ENCODE peak calls at places on chromosomes 3 and 15, in seven cellular contexts. One of them, this sample, is unnamed.
A peak's percentile ranks its signal among the peaks of the same experiment; 100 is the strongest.

GRCh38 chr3:144875251-144875650 is 903.6 kb downstream of the DIPK2A start:
- DNase-seq in neural crest cell: no peak
- DNase-seq in GM20000: no peak
- DNase-seq in neural progenitor cell: no peak
- DNase-seq in brain microvascular endothelial cell: no peak
- DNase-seq in mesothelial cell of epicardium: no peak
- DNase-seq in K562: no peak
- DNase-seq in this sample: no peak

GRCh38 chr3:64548200-64548889 is 139.5 kb downstream of the ADAMTS9 start:
- DNase-seq in neural crest cell: no peak
- DNase-seq in GM20000: no peak
- DNase-seq in neural progenitor cell: no peak
- DNase-seq in brain microvascular endothelial cell: no peak
- DNase-seq in mesothelial cell of epicardium: no peak
- DNase-seq in K562: no peak
- DNase-seq in this sample: no peak

GRCh38 chr3:37730383-37730782 is 131.3 kb upstream of the CTDSPL start:
- DNase-seq in neural crest cell: no peak
- DNase-seq in GM20000: no peak
- DNase-seq in neural progenitor cell: no peak
- DNase-seq in brain microvascular endothelial cell: no peak
- DNase-seq in mesothelial cell of epicardium: no peak
- DNase-seq in K562: no peak
- DNase-seq in this sample: no peak

GRCh38 chr3:114484895-114485294 is 191.1 kb downstream of the TIGIT start:
- DNase-seq in neural crest cell: no peak
- DNase-seq in GM20000: no peak
- DNase-seq in neural progenitor cell: no peak
- DNase-seq in brain microvascular endothelial cell: no peak
- DNase-seq in mesothelial cell of epicardium: no peak
- DNase-seq in K562: no peak
- DNase-seq in this sample: no peak

GRCh38 chr15:64693134-64693533 is 82.3 kb downstream of the RBPMS2 start:
- DNase-seq in neural crest cell: no peak
- DNase-seq in GM20000: no peak
- DNase-seq in neural progenitor cell: no peak
- DNase-seq in brain microvascular endothelial cell: peak; percentile 83
- DNase-seq in mesothelial cell of epicardium: no peak
- DNase-seq in K562: no peak
- DNase-seq in this sample: no peak

GRCh38 chr3:81962396-81962795 is 201.0 kb upstream of the GBE1 start:
- DNase-seq in neural crest cell: no peak
- DNase-seq in GM20000: no peak
- DNase-seq in neural progenitor cell: no peak
- DNase-seq in brain microvascular endothelial cell: no peak
- DNase-seq in mesothelial cell of epicardium: no peak
- DNase-seq in K562: no peak
- DNase-seq in this sample: no peak

GRCh38 chr3:4464579-4464978 is 2.5 kb downstream of the SUMF1 start:
- DNase-seq in neural crest cell: no peak
- DNase-seq in GM20000: no peak
- DNase-seq in neural progenitor cell: no peak
- DNase-seq in brain microvascular endothelial cell: no peak
- DNase-seq in mesothelial cell of epicardium: no peak
- DNase-seq in K562: no peak
- DNase-seq in this sample: no peak

GRCh38 chr3:49132437-49133225 is at the start of gene LAMB2:
- DNase-seq in neural crest cell: peak; percentile 65
- DNase-seq in GM20000: no peak
- DNase-seq in neural progenitor cell: peak; percentile 89
- DNase-seq in brain microvascular endothelial cell: peak; percentile 67
- DNase-seq in mesothelial cell of epicardium: no peak
- DNase-seq in K562: peak; percentile 69
- DNase-seq in this sample: no peak

GRCh38 chr3:110974902-110975301 is 96.7 kb upstream of the NECTIN3 start:
- DNase-seq in neural crest cell: no peak
- DNase-seq in GM20000: no peak
- DNase-seq in neural progenitor cell: no peak
- DNase-seq in brain microvascular endothelial cell: no peak
- DNase-seq in mesothelial cell of epicardium: no peak
- DNase-seq in K562: no peak
- DNase-seq in this sample: no peak

GRCh38 chr15:58391088-58391487 is 40.7 kb upstream of the LIPC start:
- DNase-seq in neural crest cell: no peak
- DNase-seq in GM20000: no peak
- DNase-seq in neural progenitor cell: no peak
- DNase-seq in brain microvascular endothelial cell: no peak
- DNase-seq in mesothelial cell of epicardium: no peak
- DNase-seq in K562: no peak
- DNase-seq in this sample: no peak

GRCh38 chr3:182795383-182795782 is 2.1 kb downstream of the ATP11B start:
- DNase-seq in neural crest cell: no peak
- DNase-seq in GM20000: peak; percentile 51
- DNase-seq in neural progenitor cell: no peak
- DNase-seq in brain microvascular endothelial cell: no peak
- DNase-seq in mesothelial cell of epicardium: no peak
- DNase-seq in K562: peak; percentile 67
- DNase-seq in this sample: peak; percentile 36

GRCh38 chr3:2770451-2770850 is 339.7 kb downstream of the IL5RA start:
- DNase-seq in neural crest cell: no peak
- DNase-seq in GM20000: no peak
- DNase-seq in neural progenitor cell: peak; percentile 88
- DNase-seq in brain microvascular endothelial cell: no peak
- DNase-seq in mesothelial cell of epicardium: no peak
- DNase-seq in K562: no peak
- DNase-seq in this sample: no peak

GRCh38 chr3:2765002-2765579 is 345.1 kb downstream of the IL5RA start:
- DNase-seq in neural crest cell: no peak
- DNase-seq in GM20000: peak; percentile 8
- DNase-seq in neural progenitor cell: peak; percentile 42
- DNase-seq in brain microvascular endothelial cell: no peak
- DNase-seq in mesothelial cell of epicardium: no peak
- DNase-seq in K562: no peak
- DNase-seq in this sample: no peak
- TF ChIP-seq CTCF in neural crest cell: peak; percentile 51
- TF ChIP-seq CTCF in GM20000: no peak
- TF ChIP-seq CTCF in neural progenitor cell: peak; percentile 61
- TF ChIP-seq CTCF in brain microvascular endothelial cell: no peak
- TF ChIP-seq CTCF in mesothelial cell of epicardium: no peak
- TF ChIP-seq CTCF in K562: no peak
- TF ChIP-seq CTCF in this sample: no peak

GRCh38 chr3:161695811-161696210 is 199.2 kb downstream of the OTOL1 start:
- DNase-seq in neural crest cell: no peak
- DNase-seq in GM20000: no peak
- DNase-seq in neural progenitor cell: no peak
- DNase-seq in brain microvascular endothelial cell: no peak
- DNase-seq in mesothelial cell of epicardium: no peak
- DNase-seq in K562: no peak
- DNase-seq in this sample: no peak

GRCh38 chr3:161700998-161701397 is 204.4 kb downstream of the OTOL1 start:
- DNase-seq in neural crest cell: no peak
- DNase-seq in GM20000: no peak
- DNase-seq in neural progenitor cell: peak; percentile 11
- DNase-seq in brain microvascular endothelial cell: no peak
- DNase-seq in mesothelial cell of epicardium: no peak
- DNase-seq in K562: no peak
- DNase-seq in this sample: no peak
- TF ChIP-seq CTCF in neural crest cell: no peak
- TF ChIP-seq CTCF in GM20000: no peak
- TF ChIP-seq CTCF in neural progenitor cell: peak; percentile 22
- TF ChIP-seq CTCF in brain microvascular endothelial cell: no peak
- TF ChIP-seq CTCF in mesothelial cell of epicardium: no peak
- TF ChIP-seq CTCF in K562: no peak
- TF ChIP-seq CTCF in this sample: no peak

GRCh38 chr15:39488498-39488897 is 92.4 kb upstream of the THBS1 start:
- DNase-seq in neural crest cell: no peak
- DNase-seq in GM20000: no peak
- DNase-seq in neural progenitor cell: no peak
- DNase-seq in brain microvascular endothelial cell: no peak
- DNase-seq in mesothelial cell of epicardium: no peak
- DNase-seq in K562: no peak
- DNase-seq in this sample: no peak
- TF ChIP-seq CTCF in neural crest cell: no peak
- TF ChIP-seq CTCF in GM20000: no peak
- TF ChIP-seq CTCF in neural progenitor cell: no peak
- TF ChIP-seq CTCF in brain microvascular endothelial cell: no peak
- TF ChIP-seq CTCF in mesothelial cell of epicardium: no peak
- TF ChIP-seq CTCF in K562: no peak
- TF ChIP-seq CTCF in this sample: no peak

GRCh38 chr15:41881550-41881924 is 12.3 kb downstream of the SPTBN5 start:
- DNase-seq in neural crest cell: no peak
- DNase-seq in GM20000: no peak
- DNase-seq in neural progenitor cell: no peak
- DNase-seq in brain microvascular endothelial cell: no peak
- DNase-seq in mesothelial cell of epicardium: no peak
- DNase-seq in K562: no peak
- DNase-seq in this sample: no peak
- TF ChIP-seq CTCF in neural crest cell: no peak
- TF ChIP-seq CTCF in GM20000: no peak
- TF ChIP-seq CTCF in neural progenitor cell: no peak
- TF ChIP-seq CTCF in brain microvascular endothelial cell: no peak
- TF ChIP-seq CTCF in mesothelial cell of epicardium: no peak
- TF ChIP-seq CTCF in K562: no peak
- TF ChIP-seq CTCF in this sample: no peak

This sample was measured in RWPE1.